ENCODE peak calls at places on chromosomes 11 and 22, in eight cellular contexts. R is PC-9, D is DND-41, V is PC-3, K is foreskin keratinocyte, I is neuronal stem cell, M is kidney, P is heart right ventricle. C is an unnamed sample.

GRCh38 chr22:39207141-39208012 is 37.4 kb downstream of the PDGFB start:
- DNase-seq in R (peak; percentile 88), K (peak; percentile 77), D (no peak), I (no peak), M (peak; percentile 54), P (no peak), V (peak; percentile 31), C (peak; percentile 29)

GRCh38 chr22:50236731-50237409 is 8.0 kb downstream of the TUBGCP6 start:
- DNase-seq in V (peak; percentile 33), M (peak; percentile 55), D (no peak), K (no peak), I (no peak), R (no peak), P (no peak), C (no peak)

GRCh38 chr11:116148645-116149044 is 624.1 kb downstream of the BUD13 start:
- DNase-seq in I (no peak), M (no peak), V (no peak), K (no peak), P (no peak), D (no peak), R (no peak), C (no peak)

GRCh38 chr22:49189871-49190270 is 637.8 kb downstream of the BRD1 start:
- DNase-seq in D (no peak), M (peak; percentile 35), V (no peak), I (no peak), K (no peak), P (no peak), R (no peak), C (no peak)

GRCh38 chr22:40694409-40694808 is 15.1 kb downstream of the MCHR1 start:
- DNase-seq in M (no peak), K (no peak), I (no peak), R (no peak), D (no peak), V (no peak), P (no peak), C (no peak)

GRCh38 chr11:114262681-114263509 is 33.3 kb upstream of the NNMT start:
- DNase-seq in P (peak; percentile 43), D (peak; percentile 9), R (no peak), I (no peak), K (no peak), M (no peak), V (peak; percentile 74), C (no peak)

GRCh38 chr11:132744771-132745170 is 787.5 kb downstream of the OPCML start:
- DNase-seq in R (no peak), M (no peak), I (no peak), D (no peak), P (no peak), K (peak; percentile 55), V (no peak), C (no peak)

GRCh38 chr11:123211981-123212380 is 16.9 kb upstream of the CLMP start:
- DNase-seq in R (no peak), D (no peak), I (no peak), M (no peak), V (no peak), K (no peak), P (no peak), C (no peak)

GRCh38 chr11:23976369-23976768 is 520.5 kb upstream of the LUZP2 start:
- DNase-seq in V (no peak), R (no peak), K (peak; percentile 11), P (no peak), I (no peak), D (no peak), M (no peak), C (no peak)

GRCh38 chr11:45872513-45873356 is 12.7 kb upstream of the MAPK8IP1 start:
- DNase-seq in K (peak; percentile 82), M (no peak), R (peak; percentile 69), D (peak; percentile 37), I (peak; percentile 72), V (peak; percentile 59), P (no peak), C (no peak)

GRCh38 chr22:19448076-19448607 is 631 bp upstream of the C22orf39 start:
- DNase-seq in R (peak; percentile 10), D (peak; percentile 59), P (peak; percentile 27), K (peak; percentile 33), M (no peak), V (peak; percentile 20), I (no peak), C (peak; percentile 57)

GRCh38 chr22:37229805-37230672 is 14.0 kb downstream of the RAC2 start:
- DNase-seq in R (peak; percentile 67), K (peak; percentile 39), I (no peak), V (peak; percentile 83), P (no peak), M (peak; percentile 87), D (peak; percentile 94), C (peak; percentile 80)

GRCh38 chr11:12430351-12430750 is 53.0 kb downstream of the PARVA start:
- DNase-seq in I (no peak), P (no peak), M (no peak), K (peak; percentile 76), V (peak; percentile 46), D (no peak), R (no peak), C (no peak)

GRCh38 chr22:46663436-46664100 is 43.4 kb downstream of the GRAMD4 start:
- DNase-seq in R (no peak), V (no peak), D (no peak), M (no peak), I (no peak), P (no peak), K (no peak), C (no peak)

GRCh38 chr11:70343631-70344030 is 54.7 kb upstream of the CTTN start:
- DNase-seq in V (no peak), D (no peak), M (no peak), K (no peak), R (no peak), P (no peak), I (no peak), C (no peak)

GRCh38 chr11:73939096-73939495 is 11.7 kb upstream of the DNAJB13 start:
- DNase-seq in R (no peak), V (peak; percentile 17), P (no peak), K (peak; percentile 36), M (no peak), I (no peak), D (no peak), C (no peak)

GRCh38 chr22:24543679-24544243 is 11.2 kb downstream of the GUCD1 start:
- DNase-seq in P (no peak), R (no peak), K (no peak), M (no peak), V (no peak), I (no peak), D (no peak), C (no peak)

GRCh38 chr11:117816151-117816741 is 8.3 kb downstream of the FXYD2 start:
- DNase-seq in V (peak; percentile 69), P (no peak), D (no peak), M (peak; percentile 96), K (peak; percentile 36), I (peak; percentile 62), R (peak; percentile 24), C (no peak)

GRCh38 chr11:132632641-132633124 is 899.6 kb downstream of the OPCML start:
- DNase-seq in R (no peak), P (peak; percentile 4), I (no peak), K (peak; percentile 100), V (peak; percentile 65), M (no peak), D (no peak), C (no peak)

GRCh38 chr22:34765115-34765514 is 300.8 kb upstream of the ISX start:
- DNase-seq in R (no peak), K (no peak), P (no peak), D (no peak), V (no peak), M (no peak), I (no peak), C (no peak)
- H3K4me1 ChIP-seq in R (peaks cover 3% of the 10 kb centered on the region), K (no peaks in the 10 kb centered on the region), P (no peaks in the 10 kb centered on the region), D (no peaks in the 10 kb centered on the region), V (no peaks in the 10 kb centered on the region), M (no peaks in the 10 kb centered on the region), I (no peaks in the 10 kb centered on the region), C (no peaks in the 10 kb centered on the region)

DNA sequence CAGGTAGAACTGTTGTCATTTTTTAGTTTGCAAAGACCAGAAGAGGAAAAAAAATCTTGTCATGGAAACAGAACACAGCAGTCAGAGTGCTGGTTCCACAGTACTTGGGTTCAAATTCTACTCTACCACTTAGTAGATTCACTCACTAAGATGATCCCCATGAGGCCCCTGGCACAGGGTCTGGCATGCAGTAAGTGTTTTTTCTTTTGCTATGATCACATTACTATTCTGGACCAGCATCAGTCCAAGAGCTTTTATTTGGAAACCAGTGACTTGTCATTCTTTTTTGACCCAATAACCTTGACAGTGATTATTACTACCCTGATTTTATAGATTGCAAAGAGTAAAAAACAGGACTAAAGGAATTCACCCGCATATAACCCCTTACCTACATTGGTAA is 4.1 kb downstream of the EEF1G start:
- DNase-seq in I (no peak), P (no peak), D (no peak), K (no peak), M (no peak), V (no peak), R (no peak), C (no peak)
- H3K4me1 ChIP-seq in I (peaks cover 9% of the 10 kb centered on the region), P (peaks cover 23% of the 10 kb centered on the region), D (peaks cover 55% of the 10 kb centered on the region), K (peaks cover 8% of the 10 kb centered on the region), M (peaks cover 11% of the 10 kb centered on the region), V (peaks cover 22% of the 10 kb centered on the region), R (peaks cover 45% of the 10 kb centered on the region), C (peaks cover 12% of the 10 kb centered on the region)

GRCh38 chr22:23220485-23221350 is 40.4 kb downstream of the BCR start:
- DNase-seq in I (no peak), M (peak; percentile 80), P (no peak), V (no peak), K (peak; percentile 55), D (peak; percentile 63), R (peak; percentile 41), C (peak; percentile 41)

GRCh38 chr22:23219787-23220484 is 39.6 kb downstream of the BCR start:
- DNase-seq in P (no peak), M (peak; percentile 91), K (peak; percentile 67), I (no peak), V (peak; percentile 27), D (peak; percentile 89), R (peak; percentile 33), C (peak; percentile 35)

GRCh38 chr22:23218867-23219251 is 38.5 kb downstream of the BCR start:
- DNase-seq in D (peak; percentile 64), I (no peak), R (peak; percentile 57), P (no peak), K (no peak), M (peak; percentile 92), V (no peak), C (peak; percentile 54)

GRCh38 chr22:23218053-23218866 is 38.0 kb downstream of the BCR start:
- DNase-seq in M (peak; percentile 74), D (no peak), I (no peak), R (no peak), V (no peak), P (no peak), K (no peak), C (no peak)

GRCh38 chr22:23219317-23219716 is 39.0 kb downstream of the BCR start:
- DNase-seq in K (no peak), V (no peak), M (peak; percentile 68), I (no peak), R (no peak), P (no peak), D (no peak), C (no peak)
- H3K4me1 ChIP-seq in K (peaks cover 42% of the 10 kb centered on the region), V (peaks cover 30% of the 10 kb centered on the region), M (peaks cover 75% of the 10 kb centered on the region), I (peaks cover 30% of the 10 kb centered on the region), R (peaks cover 64% of the 10 kb centered on the region), P (peaks cover 79% of the 10 kb centered on the region), D (peaks cover 99% of the 10 kb centered on the region), C (peaks cover 76% of the 10 kb centered on the region)

GRCh38 chr11:64644348-64645242 is 53.6 kb downstream of the SLC22A12 start:
- DNase-seq in K (no peak), V (peak; percentile 18), I (no peak), D (no peak), P (no peak), M (no peak), R (no peak), C (no peak)
- H3K4me1 ChIP-seq in K (no peaks in the 10 kb centered on the region), V (no peaks in the 10 kb centered on the region), I (peaks cover 13% of the 10 kb centered on the region), D (no peaks in the 10 kb centered on the region), P (no peaks in the 10 kb centered on the region), M (peaks cover 5% of the 10 kb centered on the region), R (no peaks in the 10 kb centered on the region), C (peaks cover 16% of the 10 kb centered on the region)

GRCh38 chr11:72768581-72768980 is 16.4 kb upstream of the ARAP1 start:
- DNase-seq in P (no peak), D (no peak), M (no peak), K (no peak), I (no peak), R (no peak), V (no peak), C (no peak)
- H3K4me1 ChIP-seq in P (peaks cover 11% of the 10 kb centered on the region), D (no peaks in the 10 kb centered on the region), M (peaks cover 14% of the 10 kb centered on the region), K (peaks cover 6% of the 10 kb centered on the region), I (peaks cover 10% of the 10 kb centered on the region), R (no peaks in the 10 kb centered on the region), V (no peaks in the 10 kb centered on the region), C (peaks cover 3% of the 10 kb centered on the region)

C was measured in transverse colon.